ENCODE peak calls at places on chromosome X, in eight cellular contexts. Y is spleen, E is heart left ventricle, V is sigmoid colon, R is testis, C is GM12892, O is K562, M is A549. H is an unnamed sample.

GRCh38 chrX:42269186-42269585 is 345.8 kb upstream of the CASK start:
- DNase-seq in Y (no peak), E (no peak), V (no peak), R (no peak), C (no peak), O (no peak), M (no peak), H (no peak)

GRCh38 chrX:47723689-47724088 is 64.7 kb upstream of the UXT start:
- DNase-seq in Y (peak; percentile 48), E (no peak), V (no peak), R (no peak), C (no peak), O (peak; percentile 65), M (peak; percentile 4), H (no peak)

GRCh38 chrX:619451-619811 is 11.2 kb upstream of the SHOX start:
- DNase-seq in Y (no peak), E (no peak), V (no peak), R (no peak), C (no peak), O (no peak), M (no peak), H (no peak)

GRCh38 chrX:41563881-41564280 is 116.7 kb downstream of the NYX start:
- DNase-seq in Y (no peak), E (no peak), V (no peak), R (no peak), C (no peak), O (no peak), M (no peak), H (no peak)

GRCh38 chrX:16578218-16578617 is 71.7 kb upstream of the S100G start:
- DNase-seq in Y (no peak), E (no peak), V (no peak), R (no peak), C (no peak), O (no peak), M (no peak), H (no peak)

GRCh38 chrX:149151805-149152757 is 353.0 kb downstream of the IDS start:
- DNase-seq in Y (no peak), E (no peak), V (no peak), R (no peak), C (no peak), O (no peak), M (no peak), H (no peak)

GRCh38 chrX:39445336-39445735 is 644.1 kb downstream of the MID1IP1 start:
- DNase-seq in Y (no peak), E (no peak), V (no peak), R (peak; percentile 40), C (no peak), O (peak; percentile 51), M (peak; percentile 6), H (no peak)

GRCh38 chrX:74230094-74230493 is 73.9 kb upstream of the ZCCHC13 start:
- DNase-seq in Y (no peak), E (no peak), V (no peak), R (no peak), C (no peak), O (no peak), M (no peak), H (no peak)

GRCh38 chrX:48787809-48788471 is 1.6 kb downstream of the GATA1 start:
- DNase-seq in Y (no peak), E (no peak), V (no peak), R (no peak), C (no peak), O (no peak), M (no peak), H (no peak)

GRCh38 chrX:48791063-48791820 is 4.9 kb downstream of the GATA1 start:
- DNase-seq in Y (no peak), E (no peak), V (no peak), R (no peak), C (no peak), O (peak; percentile 20), M (no peak), H (no peak)

GRCh38 chrX:48786825-48787538 is 592 bp downstream of the GATA1 start:
- DNase-seq in Y (no peak), E (no peak), V (no peak), R (no peak), C (no peak), O (no peak), M (no peak), H (no peak)

GRCh38 chrX:48790477-48790876 is 4.1 kb downstream of the GATA1 start:
- DNase-seq in Y (no peak), E (no peak), V (no peak), R (no peak), C (no peak), O (no peak), M (no peak), H (no peak)

GRCh38 chrX:48789366-48790220 is 3.2 kb downstream of the GATA1 start:
- DNase-seq in Y (no peak), E (no peak), V (no peak), R (no peak), C (no peak), O (peak; percentile 75), M (no peak), H (no peak)
- TF ChIP-seq POLR2A in Y (no peak), E (no peak), V (no peak), R (no peak), C (no peak), O (no peak), M (no peak), H (no peak)

GRCh38 chrX:108091266-108091877 is at the start of the genes ATG4A and PSMD10:
- DNase-seq in Y (peak; percentile 96), E (peak; percentile 95), V (peak; percentile 96), R (peak; percentile 96), C (peak; percentile 36), O (peak; percentile 96), M (peak; percentile 97), H (peak; percentile 51)
- TF ChIP-seq POLR2A in Y (no peak), E (no peak), V (peak; percentile 48), R (peak; percentile 50), C (peak; percentile 53), O (peak; percentile 87), M (peak; percentile 49), H (peak; percentile 46)

GRCh38 chrX:52263417-52263816 is 78.7 kb downstream of the MAGED4 start:
- DNase-seq in Y (no peak), E (no peak), V (no peak), R (no peak), C (no peak), O (no peak), M (no peak), H (no peak)

GRCh38 chrX:52265713-52266112 is 81.0 kb downstream of the MAGED4 start:
- DNase-seq in Y (no peak), E (no peak), V (no peak), R (no peak), C (no peak), O (no peak), M (no peak), H (no peak)

GRCh38 chrX:52262195-52262546 is 77.5 kb downstream of the MAGED4 start:
- DNase-seq in Y (no peak), E (no peak), V (no peak), R (no peak), C (no peak), O (no peak), M (no peak), H (no peak)

GRCh38 chrX:52261125-52261462 is 76.4 kb downstream of the MAGED4 start:
- DNase-seq in Y (no peak), E (no peak), V (no peak), R (no peak), C (no peak), O (no peak), M (no peak), H (no peak)

DNA sequence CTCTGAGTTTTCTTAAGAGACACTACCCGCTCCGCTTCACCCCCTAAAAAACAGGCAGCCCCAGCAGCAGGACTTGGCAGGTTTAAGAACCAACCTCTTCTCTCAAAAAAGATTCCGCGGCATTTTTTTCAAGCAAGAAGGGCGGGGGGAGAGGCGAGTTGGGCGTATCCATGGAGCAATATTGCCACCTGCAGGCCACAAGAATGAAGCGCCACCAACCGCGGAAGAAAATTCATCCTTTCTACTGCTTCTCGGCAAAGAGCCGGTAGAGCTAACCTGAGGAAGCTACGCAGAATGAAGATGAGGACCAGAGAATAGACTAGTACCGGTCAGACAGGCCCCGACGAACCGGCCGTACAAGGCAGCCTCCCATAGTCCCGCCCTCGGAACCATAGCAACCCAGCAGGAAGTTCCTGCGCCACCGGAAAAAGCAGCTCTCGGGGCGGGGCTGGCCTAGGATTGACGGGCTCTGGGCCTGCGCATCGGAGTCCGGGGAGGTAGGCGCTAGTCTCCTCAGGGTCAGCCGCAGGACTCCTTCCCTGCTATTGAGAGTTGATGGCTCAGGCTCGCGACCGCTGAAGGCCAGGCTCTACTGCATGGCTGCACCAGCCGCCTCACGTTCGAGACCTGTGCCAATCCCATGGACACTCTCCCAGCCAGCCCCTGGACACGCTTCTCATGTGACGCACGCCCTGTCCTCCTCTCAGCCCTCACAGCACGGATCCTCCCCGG is 76.9 kb downstream of the MAGED4 start:
- DNase-seq in Y (peak; percentile 97), E (peak; percentile 93), V (peak; percentile 98), R (peak; percentile 93), C (peak; percentile 58), O (peak; percentile 74), M (peak; percentile 86), H (peak; percentile 8)
- TF ChIP-seq POLR2A in Y (no peak), E (no peak), V (no peak), R (no peak), C (peak; percentile 60), O (no peak), M (peak; percentile 84), H (peak; percentile 60)

GRCh38 chrX:153722704-153723350 is 1.4 kb downstream of the BCAP31 start:
- DNase-seq in Y (peak; percentile 76), E (no peak), V (no peak), R (no peak), C (no peak), O (no peak), M (no peak), H (no peak)

GRCh38 chrX:153725832-153726285 is 1.2 kb downstream of the ABCD1 start:
- DNase-seq in Y (no peak), E (no peak), V (no peak), R (no peak), C (no peak), O (no peak), M (no peak), H (no peak)

GRCh38 chrX:153723351-153724251 is 586 bp downstream of the BCAP31 start:
- DNase-seq in Y (peak; percentile 90), E (peak; percentile 66), V (no peak), R (no peak), C (peak; percentile 59), O (peak; percentile 74), M (peak; percentile 73), H (no peak)

GRCh38 chrX:153725039-153725831 is 579 bp downstream of the ABCD1 start:
- DNase-seq in Y (peak; percentile 88), E (peak; percentile 64), V (no peak), R (no peak), C (no peak), O (no peak), M (no peak), H (no peak)

DNA sequence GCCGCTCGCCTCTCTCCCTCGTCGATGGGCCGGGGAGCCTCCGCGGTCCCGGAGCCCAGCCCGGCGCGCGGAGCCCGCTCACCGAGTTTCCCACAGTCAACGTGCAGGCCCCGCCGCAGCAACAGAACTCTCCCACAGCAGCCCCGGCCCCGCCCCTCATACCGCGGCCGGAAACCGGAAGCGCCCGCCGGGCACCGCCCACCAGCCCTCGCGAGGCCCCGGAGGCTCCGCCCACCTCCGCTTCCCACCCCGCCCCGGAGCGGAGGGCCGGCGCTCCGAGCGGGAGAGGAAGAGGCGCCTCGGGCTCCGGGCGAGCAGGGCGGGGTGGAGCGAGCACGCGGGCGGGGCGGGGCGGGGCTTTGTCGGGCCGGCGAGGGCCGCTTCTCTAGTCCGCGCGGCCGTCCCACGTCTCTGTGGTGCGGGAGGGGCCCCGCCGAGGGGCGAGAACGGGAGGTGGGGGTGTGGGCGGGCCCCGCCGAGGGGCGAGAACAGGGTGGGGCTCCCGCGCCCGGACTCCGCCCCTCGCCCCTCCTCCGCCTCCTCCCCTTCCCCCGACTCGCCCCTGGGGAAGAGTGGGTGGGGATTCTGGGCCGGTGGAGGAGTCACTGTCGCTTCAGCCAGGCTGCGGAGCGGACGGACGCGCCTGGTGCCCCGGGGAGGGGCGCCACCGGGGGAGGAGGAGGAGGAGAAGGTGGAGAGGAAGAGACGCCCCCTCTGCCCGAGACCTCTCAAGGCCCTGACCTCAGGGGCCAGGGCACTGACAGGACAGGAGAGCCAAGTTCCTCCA is at the start of the genes ABCD1 and BCAP31:
- DNase-seq in Y (peak; percentile 97), E (peak; percentile 94), V (peak; percentile 95), R (peak; percentile 89), C (peak; percentile 82), O (peak; percentile 90), M (peak; percentile 87), H (peak; percentile 81)
- TF ChIP-seq POLR2A in Y (peak; percentile 52), E (no peak), V (peak; percentile 79), R (peak; percentile 38), C (peak; percentile 69), O (peak; percentile 83), M (peak; percentile 60), H (peak; percentile 83)

H was measured in H54.